ENCODE peak calls at places on chromosomes 6 and 20, in ten cellular contexts. P, M, Z, R, H, N, X, I, U and G are unnamed samples.

GRCh38 chr6:128870751-128871150 is 12.2 kb upstream of the LAMA2 start:
- DNase-seq in P (no peak), M (no peak), Z (no peak), R (no peak), H (no peak), N (no peak), X (no peak), I (no peak), U (no peak), G (no peak)

GRCh38 chr6:159002432-159003160 is 2.6 kb upstream of the RSPH3 start:
- DNase-seq in P (no peak), M (no peak), Z (peak), R (no peak), H (no peak), N (peak), X (no peak), I (no peak), U (no peak), G (no peak)

GRCh38 chr6:89999154-89999553 is 104.9 kb downstream of the GJA10 start:
- DNase-seq in P (no peak), M (no peak), Z (no peak), R (peak), H (no peak), N (peak), X (no peak), I (no peak), U (no peak), G (no peak)

GRCh38 chr6:63637865-63638445 is 2.4 kb downstream of the PHF3 start:
- DNase-seq in P (no peak), M (no peak), Z (no peak), R (no peak), H (no peak), N (no peak), X (no peak), I (no peak), U (no peak), G (no peak)

GRCh38 chr6:160137130-160137988 is 15.7 kb downstream of the SLC22A1 start:
- DNase-seq in P (peak), M (no peak), Z (no peak), R (no peak), H (no peak), N (no peak), X (no peak), I (no peak), U (no peak), G (no peak)

GRCh38 chr6:53845290-53846073 is 50.7 kb downstream of the LRRC1 start:
- DNase-seq in P (no peak), M (no peak), Z (no peak), R (no peak), H (no peak), N (no peak), X (no peak), I (no peak), U (no peak), G (no peak)

GRCh38 chr6:53598584-53598983 is 53.7 kb upstream of the GCLC start:
- DNase-seq in P (no peak), M (no peak), Z (no peak), R (no peak), H (no peak), N (no peak), X (no peak), I (no peak), U (no peak), G (no peak)

GRCh38 chr20:64106435-64106961 is 867 bp downstream of the NPBWR2 start:
- DNase-seq in P (no peak), M (no peak), Z (no peak), R (peak), H (no peak), N (no peak), X (no peak), I (no peak), U (no peak), G (no peak)

GRCh38 chr6:154951400-154952200 is 43.5 kb upstream of the TIAM2 start:
- DNase-seq in P (no peak), M (no peak), Z (no peak), R (no peak), H (no peak), N (no peak), X (no peak), I (no peak), U (peak), G (no peak)

GRCh38 chr20:1835531-1835930 is 59.7 kb upstream of the SIRPA start:
- DNase-seq in P (no peak), M (no peak), Z (peak), R (no peak), H (no peak), N (no peak), X (no peak), I (no peak), U (no peak), G (no peak)

GRCh38 chr6:53033764-53034163 is 31.4 kb upstream of the FBXO9 start:
- DNase-seq in P (no peak), M (no peak), Z (no peak), R (no peak), H (no peak), N (no peak), X (no peak), I (no peak), U (no peak), G (no peak)